ENCODE peak calls at places on chromosomes 4 and X, in seven cellular contexts. S, L, O, T, N, R and H are unnamed samples.

GRCh38 chrX:10939384-10939783 is 171.7 kb upstream of the HCCS start:
- DNase-seq in T (no peak), S (no peak), O (no peak), N (no peak), R (no peak), L (no peak), H (no peak)

GRCh38 chrX:139750390-139750789 is 42.4 kb upstream of the MCF2 start:
- DNase-seq in R (no peak), L (no peak), T (no peak), S (no peak), O (no peak), N (no peak), H (no peak)

GRCh38 chr4:47490550-47490949 is 5.5 kb downstream of the ATP10D start:
- DNase-seq in O (no peak), T (no peak), S (no peak), L (no peak), N (no peak), R (no peak), H (no peak)

GRCh38 chr4:113768952-113769351 is 7.4 kb upstream of the CAMK2D start:
- DNase-seq in T (no peak), R (no peak), S (no peak), N (no peak), O (no peak), L (no peak), H (no peak)

GRCh38 chrX:55524487-55524886 is 34.8 kb upstream of the USP51 start:
- DNase-seq in O (no peak), S (no peak), L (no peak), R (no peak), T (no peak), N (no peak), H (no peak)

GRCh38 chrX:154380153-154380552 is 1.1 kb downstream of the EMD start:
- DNase-seq in S (no peak), T (peak), O (no peak), R (no peak), N (no peak), L (no peak), H (no peak)

GRCh38 chr4:37733230-37733904 is 47.2 kb upstream of the RELL1 start:
- DNase-seq in R (no peak), N (no peak), L (no peak), O (no peak), T (no peak), S (no peak), H (no peak)

GRCh38 chrX:13923289-13923688 is 106.4 kb upstream of the GPM6B start:
- DNase-seq in S (no peak), N (no peak), T (no peak), L (no peak), R (no peak), O (no peak), H (no peak)

GRCh38 chrX:155864655-155865054 is 16.5 kb upstream of the VAMP7 start:
- DNase-seq in T (no peak), S (no peak), R (no peak), O (no peak), L (no peak), N (no peak), H (no peak)

GRCh38 chrX:116010939-116011338 is 159.6 kb upstream of the AGTR2 start:
- DNase-seq in O (no peak), R (no peak), T (no peak), N (no peak), S (no peak), L (no peak), H (no peak)

GRCh38 chrX:57573754-57574153 is 18.1 kb upstream of the ZXDB start:
- DNase-seq in T (no peak), L (no peak), R (no peak), O (no peak), N (no peak), S (no peak), H (no peak)

GRCh38 chrX:38225093-38225492 is 4.4 kb upstream of the SRPX start:
- DNase-seq in L (no peak), T (no peak), O (no peak), N (no peak), S (no peak), R (no peak), H (no peak)

GRCh38 chr4:10180603-10180926 is 64.0 kb upstream of the WDR1 start:
- DNase-seq in T (no peak), L (no peak), R (no peak), S (no peak), N (no peak), O (no peak), H (no peak)

GRCh38 chr4:141524116-141524515 is 112.3 kb upstream of the IL15 start:
- DNase-seq in O (no peak), R (no peak), N (no peak), T (no peak), S (no peak), L (no peak), H (no peak)

GRCh38 chrX:72308566-72309296 is 3.0 kb upstream of the CITED1 start:
- DNase-seq in S (peak), L (no peak), T (no peak), O (peak), R (peak), N (peak), H (peak)

GRCh38 chr4:139666735-139667266 is 1.2 kb downstream of the MGST2 start:
- DNase-seq in T (no peak), R (peak), S (no peak), L (no peak), O (no peak), N (no peak), H (no peak)

GRCh38 chr4:94452476-94453300 is 946 bp downstream of the PDLIM5 start:
- DNase-seq in S (peak), R (peak), O (peak), L (no peak), N (peak), T (peak), H (peak)